ENCODE peak calls at places on chromosomes 3 and 15, in five cellular contexts. Q is HCT116, E is H1, I is HepG2, H is K562. W is an unnamed sample.

GRCh38 chr3:48119495-48120193 is 68.6 kb downstream of the CDC25A start:
- DNase-seq in Q (no peak), E (no peak), I (no peak), H (no peak), W (no peak)

GRCh38 chr3:175512700-175513099 is 653.6 kb downstream of the NAALADL2 start:
- DNase-seq in Q (no peak), E (no peak), I (no peak), H (no peak), W (no peak)

GRCh38 chr3:31254483-31254882 is 278.2 kb upstream of the STT3B start:
- DNase-seq in Q (no peak), E (no peak), I (no peak), H (no peak), W (no peak)

GRCh38 chr3:70753572-70753971 is 441.1 kb upstream of the MDFIC2 start:
- DNase-seq in Q (no peak), E (no peak), I (no peak), H (no peak), W (no peak)

GRCh38 chr15:70585707-70586034 is 177.7 kb downstream of the UACA start:
- DNase-seq in Q (no peak), E (no peak), I (peak; percentile 16), H (no peak), W (no peak)

GRCh38 chr15:31157644-31158069 is 56.1 kb upstream of the TRPM1 start:
- DNase-seq in Q (no peak), E (no peak), I (peak; percentile 98), H (no peak), W (no peak)

GRCh38 chr3:134749802-134750553 is 45.1 kb upstream of the EPHB1 start:
- DNase-seq in Q (no peak), E (no peak), I (no peak), H (no peak), W (no peak)

GRCh38 chr3:136343446-136343845 is 93.3 kb downstream of the PCCB start:
- DNase-seq in Q (no peak), E (no peak), I (no peak), H (no peak), W (no peak)

GRCh38 chr3:99430348-99431134 is 207.9 kb upstream of the COL8A1 start:
- DNase-seq in Q (no peak), E (no peak), I (no peak), H (no peak), W (no peak)

GRCh38 chr15:35427091-35427490 is 118.9 kb downstream of the DPH6 start:
- DNase-seq in Q (no peak), E (no peak), I (no peak), H (no peak), W (no peak)

GRCh38 chr3:78041486-78041885 is 1001.6 kb downstream of the ROBO2 start:
- DNase-seq in Q (no peak), E (no peak), I (no peak), H (no peak), W (no peak)

GRCh38 chr3:73549071-73549600 is 75.6 kb downstream of the PDZRN3 start:
- DNase-seq in Q (no peak), E (no peak), I (no peak), H (no peak), W (no peak)

GRCh38 chr3:4804161-4805058 is 174.8 kb upstream of the BHLHE40 start:
- DNase-seq in Q (no peak), E (no peak), I (no peak), H (no peak), W (no peak)

GRCh38 chr15:25742008-25742407 is 121.1 kb downstream of the ATP10A start:
- DNase-seq in Q (no peak), E (peak; percentile 40), I (no peak), H (no peak), W (no peak)

GRCh38 chr15:92288755-92289154 is 104.9 kb upstream of the ST8SIA2 start:
- DNase-seq in Q (no peak), E (no peak), I (no peak), H (no peak), W (peak; percentile 2)

GRCh38 chr15:39580630-39581500 is at the start of gene THBS1:
- DNase-seq in Q (no peak), E (peak; percentile 99), I (peak; percentile 81), H (peak; percentile 60), W (no peak)

DNA sequence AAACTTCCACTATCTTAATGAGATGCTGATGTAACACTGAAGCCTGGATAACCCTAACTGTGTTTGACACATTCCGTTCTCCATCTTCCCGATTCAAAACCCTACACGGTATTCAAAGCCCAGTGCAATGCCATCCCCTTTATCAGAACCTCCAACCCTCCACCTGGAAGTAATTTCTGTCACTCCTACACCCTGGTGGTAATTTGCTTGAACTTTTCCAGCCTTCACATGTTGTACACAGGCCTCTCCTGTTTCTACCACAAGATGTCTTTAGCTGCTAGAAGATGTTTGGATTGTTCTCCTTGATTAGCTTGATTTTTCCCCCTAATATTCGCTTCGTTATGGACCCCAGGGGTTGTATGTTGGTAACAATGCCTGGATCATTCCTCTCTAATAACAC is 208.9 kb downstream of the CHST2 start:
- DNase-seq in Q (no peak), E (no peak), I (no peak), H (peak; percentile 29), W (no peak)
- TF ChIP-seq SRF in Q (no peak), E (no peak), I (no peak), H (no peak), W (no peak)

DNA sequence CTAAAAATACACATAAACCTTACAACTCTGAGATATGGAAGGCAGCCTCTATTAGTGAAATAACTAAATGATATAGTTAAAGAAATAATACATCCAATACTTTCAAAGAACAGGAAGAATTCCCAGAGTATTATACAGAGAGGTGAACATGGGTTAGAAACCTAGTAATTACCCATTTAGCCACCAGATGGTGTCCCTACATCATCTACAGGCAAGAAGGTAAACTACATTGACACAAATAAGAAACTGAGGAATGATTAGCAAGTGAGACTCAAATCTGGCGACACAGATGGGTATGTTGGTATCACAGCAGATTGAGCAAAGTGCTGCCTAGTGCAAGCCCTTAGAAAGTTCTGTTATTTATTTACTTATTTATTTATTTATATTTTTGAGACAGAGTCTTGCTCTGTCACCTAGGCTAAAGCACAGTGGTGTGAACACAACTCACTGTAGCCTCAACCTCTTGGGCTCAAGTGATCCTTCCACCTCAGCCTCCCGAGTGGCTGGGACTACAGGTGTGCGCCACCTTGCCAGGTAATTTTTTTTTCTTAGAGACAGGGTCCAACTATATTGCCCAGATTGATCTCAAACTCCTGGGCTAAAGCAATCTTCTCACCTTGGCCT is 28.2 kb downstream of the NEK4 start:
- DNase-seq in Q (peak; percentile 33), E (no peak), I (peak; percentile 44), H (peak; percentile 24), W (peak; percentile 15)
- TF ChIP-seq YY1 in Q (no peak), E (no peak), I (no peak), H (no peak), W (no peak)

GRCh38 chr3:197008436-197009209 is 21.0 kb downstream of the MELTF start:
- DNase-seq in Q (no peak), E (no peak), I (no peak), H (no peak), W (no peak)
- TF ChIP-seq SRF in Q (no peak), E (no peak), I (no peak), H (no peak), W (no peak)

DNA sequence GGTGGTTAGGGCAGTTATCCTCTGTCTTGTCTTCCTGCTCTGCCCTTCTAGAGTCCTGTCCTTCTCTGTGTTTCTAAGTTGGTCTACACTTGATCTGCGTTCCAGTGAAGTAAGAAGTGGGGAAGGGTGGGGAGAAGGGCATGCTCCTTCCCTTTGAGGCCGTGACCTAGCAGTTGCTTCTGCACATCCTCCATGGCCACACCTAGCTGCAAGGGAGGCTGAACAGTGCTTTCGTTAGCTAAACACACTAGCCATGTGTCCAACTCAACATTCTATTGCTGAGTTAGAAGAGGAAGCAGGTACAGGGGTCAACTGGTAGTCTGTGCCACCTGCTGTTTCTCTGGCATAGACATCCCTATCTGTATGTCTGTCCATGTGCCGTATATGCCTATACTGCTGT is 94.5 kb downstream of the LARS2 start:
- DNase-seq in Q (no peak), E (no peak), I (no peak), H (no peak), W (no peak)
- TF ChIP-seq YY1 in Q (no peak), E (no peak), I (no peak), H (peak; percentile 38), W (no peak)

GRCh38 chr3:54968546-54969172 is 40.8 kb upstream of the LRTM1 start:
- DNase-seq in Q (no peak), E (no peak), I (no peak), H (no peak), W (no peak)
- TF ChIP-seq SRF in Q (no peak), E (no peak), I (no peak), H (no peak), W (no peak)

W was measured in GM12878.